ENCODE peak calls at places on chromosomes 13 and 19, in seven cellular contexts. H, Y, S, B, I, K and J are unnamed samples.

GRCh38 chr13:23630349-23631093 is 60.3 kb downstream of the TNFRSF19 start:
- DNase-seq in B (no peak), K (no peak), H (peak), S (peak), Y (no peak), I (no peak), J (no peak)

GRCh38 chr19:38989066-38989605 is 13.6 kb upstream of the FBXO17 start:
- DNase-seq in H (peak), Y (no peak), B (no peak), S (peak), K (no peak), I (peak), J (no peak)

GRCh38 chr19:58409010-58409790 is 751 bp downstream of the ZNF584 start:
- DNase-seq in K (no peak), B (no peak), S (peak), H (no peak), I (peak), Y (no peak), J (no peak)

GRCh38 chr19:28718909-28719308 is 494.0 kb downstream of the UQCRFS1 start:
- DNase-seq in K (no peak), B (no peak), H (no peak), S (no peak), Y (no peak), I (no peak), J (no peak)

GRCh38 chr13:94987869-94988268 is 275.5 kb upstream of the SOX21 start:
- DNase-seq in Y (no peak), H (no peak), S (no peak), I (no peak), K (no peak), B (no peak), J (peak)

GRCh38 chr19:16887353-16888265 is 1.2 kb upstream of the F2RL3 start:
- DNase-seq in I (no peak), Y (no peak), S (no peak), B (no peak), K (no peak), H (no peak), J (no peak)

GRCh38 chr19:49559928-49560327 is 20.4 kb downstream of the NOSIP start:
- DNase-seq in H (no peak), S (no peak), Y (no peak), K (no peak), I (no peak), B (no peak), J (no peak)

GRCh38 chr19:38952395-38953165 is 21.8 kb downstream of the MRPS12 start:
- DNase-seq in Y (no peak), K (no peak), B (no peak), S (no peak), H (no peak), I (peak), J (peak)

GRCh38 chr19:28297036-28297435 is 915.9 kb downstream of the UQCRFS1 start:
- DNase-seq in I (no peak), Y (no peak), B (no peak), H (peak), K (no peak), S (no peak), J (no peak)

GRCh38 chr19:9958451-9958850 is 22.1 kb upstream of the OLFM2 start:
- DNase-seq in K (no peak), I (peak), H (peak), S (no peak), Y (no peak), B (no peak), J (peak)

GRCh38 chr19:42185281-42185680 is 32.2 kb downstream of the DEDD2 start:
- DNase-seq in B (no peak), Y (no peak), I (peak), K (no peak), H (peak), S (no peak), J (no peak)

GRCh38 chr19:49889687-49890348 is 6.9 kb downstream of the IL4I1 start:
- DNase-seq in B (peak), H (peak), S (no peak), Y (peak), I (peak), K (peak), J (peak)

GRCh38 chr19:41298327-41298964 is 11.5 kb upstream of the CCDC97 start:
- DNase-seq in Y (peak), I (peak), S (no peak), B (peak), K (peak), H (peak), J (no peak)

GRCh38 chr19:49520705-49521319 is 7.0 kb upstream of the RCN3 start:
- DNase-seq in B (peak), K (no peak), Y (no peak), I (no peak), H (no peak), S (no peak), J (no peak)

GRCh38 chr19:42254083-42254849 is 662 bp downstream of the ERF start:
- DNase-seq in Y (peak), H (peak), I (peak), B (peak), S (peak), K (peak), J (no peak)

GRCh38 chr19:48452656-48453480 is 2.5 kb upstream of the KCNJ14 start:
- DNase-seq in B (no peak), Y (no peak), S (no peak), K (no peak), I (no peak), H (no peak), J (no peak)

GRCh38 chr13:27962128-27962841 is 6.8 kb downstream of the CDX2 start:
- DNase-seq in B (no peak), Y (no peak), I (no peak), S (no peak), H (no peak), K (no peak), J (no peak)

GRCh38 chr13:40228981-40229380 is 437.5 kb downstream of the FOXO1 start:
- DNase-seq in Y (no peak), K (no peak), I (no peak), H (no peak), S (no peak), B (no peak), J (no peak)

GRCh38 chr19:50221087-50221486 is 17.7 kb downstream of the MYH14 start:
- DNase-seq in I (no peak), K (no peak), B (no peak), S (no peak), Y (no peak), H (no peak), J (no peak)

GRCh38 chr13:30998548-30999140 is 66.2 kb downstream of the TEX26 start:
- DNase-seq in K (no peak), B (no peak), H (peak), S (no peak), Y (no peak), I (peak), J (no peak)

GRCh38 chr13:71759506-71760225 is 107.3 kb downstream of the DACH1 start:
- DNase-seq in H (peak), B (no peak), Y (no peak), S (no peak), K (no peak), I (no peak), J (no peak)

GRCh38 chr13:37074703-37075102 is 15.2 kb upstream of the SUPT20H start:
- DNase-seq in K (no peak), S (no peak), I (peak), B (no peak), Y (no peak), H (peak), J (peak)

GRCh38 chr13:112248406-112248760 is 127.8 kb upstream of the SPACA7 start:
- DNase-seq in B (no peak), S (no peak), H (no peak), I (no peak), Y (no peak), K (no peak), J (no peak)

GRCh38 chr19:8655340-8655709 is 24.9 kb downstream of the NFILZ start:
- DNase-seq in I (no peak), B (no peak), K (no peak), H (no peak), Y (no peak), S (no peak), J (no peak)

GRCh38 chr19:39936020-39936419 is 1.6 kb upstream of the FCGBP start:
- DNase-seq in S (no peak), B (no peak), H (no peak), I (no peak), K (no peak), Y (no peak), J (no peak)

GRCh38 chr19:10672529-10673150 is 18.5 kb downstream of the ILF3 start:
- DNase-seq in K (no peak), Y (no peak), B (no peak), H (no peak), S (no peak), I (peak), J (no peak)

GRCh38 chr13:101139076-101139475 is 277.2 kb downstream of the NALCN start:
- DNase-seq in S (no peak), B (no peak), Y (no peak), I (peak), H (peak), K (no peak), J (no peak)

GRCh38 chr19:10316229-10317044 is 622 bp upstream of the FDX2 start:
- DNase-seq in K (no peak), H (no peak), S (peak), Y (no peak), I (no peak), B (no peak), J (no peak)

GRCh38 chr13:111153977-111154332 is 38.8 kb downstream of the ARHGEF7 start:
- DNase-seq in Y (no peak), I (no peak), S (no peak), K (no peak), B (peak), H (no peak), J (peak)

GRCh38 chr19:17385878-17386611 is 8.0 kb downstream of the CCDC194 start:
- DNase-seq in B (peak), S (peak), K (peak), Y (peak), I (peak), H (peak), J (peak)

GRCh38 chr19:5128932-5129389 is 160.0 kb downstream of the KDM4B start:
- DNase-seq in H (peak), S (peak), K (peak), I (peak), Y (no peak), B (no peak), J (no peak)

GRCh38 chr19:9362905-9363304 is at the start of gene ZNF177:
- DNase-seq in K (peak), H (peak), S (peak), I (peak), B (no peak), Y (no peak), J (no peak)

GRCh38 chr19:55071913-55072312 is 3.8 kb upstream of the EPS8L1 start:
- DNase-seq in S (no peak), Y (no peak), K (no peak), I (no peak), B (no peak), H (no peak), J (no peak)

GRCh38 chr13:99992912-99993311 is 11.3 kb downstream of the ZIC2 start:
- DNase-seq in I (peak), B (no peak), K (no peak), H (peak), S (no peak), Y (no peak), J (peak)

GRCh38 chr13:100675660-100676129 is 1.1 kb upstream of the TMTC4 start:
- DNase-seq in K (no peak), B (no peak), S (no peak), H (no peak), Y (no peak), I (no peak), J (no peak)

GRCh38 chr13:22940736-22941135 is 240.0 kb upstream of the SGCG start:
- DNase-seq in B (no peak), I (no peak), Y (no peak), K (no peak), H (no peak), S (no peak), J (no peak)

GRCh38 chr19:37551123-37551993 is 43.2 kb downstream of the ZNF571 start:
- DNase-seq in H (peak), K (peak), Y (peak), I (peak), B (no peak), S (peak), J (peak)
- H3K4me3 ChIP-seq in H (peak), K (peak), Y (peak), I (peak), B (no peak), S (peak), J (peak)

GRCh38 chr13:97426695-97427094 is 7.3 kb upstream of the RAP2A start:
- DNase-seq in Y (no peak), I (no peak), S (no peak), H (no peak), B (no peak), K (no peak), J (no peak)

GRCh38 chr13:97432232-97432916 is 1.6 kb upstream of the RAP2A start:
- DNase-seq in S (no peak), H (no peak), Y (no peak), I (no peak), K (no peak), B (no peak), J (no peak)

GRCh38 chr13:97430296-97430695 is 3.7 kb upstream of the RAP2A start:
- DNase-seq in S (no peak), Y (no peak), H (no peak), K (no peak), B (no peak), I (no peak), J (no peak)

GRCh38 chr13:97431365-97431764 is 2.6 kb upstream of the RAP2A start:
- DNase-seq in I (no peak), H (no peak), B (no peak), S (no peak), Y (no peak), K (no peak), J (no peak)

DNA sequence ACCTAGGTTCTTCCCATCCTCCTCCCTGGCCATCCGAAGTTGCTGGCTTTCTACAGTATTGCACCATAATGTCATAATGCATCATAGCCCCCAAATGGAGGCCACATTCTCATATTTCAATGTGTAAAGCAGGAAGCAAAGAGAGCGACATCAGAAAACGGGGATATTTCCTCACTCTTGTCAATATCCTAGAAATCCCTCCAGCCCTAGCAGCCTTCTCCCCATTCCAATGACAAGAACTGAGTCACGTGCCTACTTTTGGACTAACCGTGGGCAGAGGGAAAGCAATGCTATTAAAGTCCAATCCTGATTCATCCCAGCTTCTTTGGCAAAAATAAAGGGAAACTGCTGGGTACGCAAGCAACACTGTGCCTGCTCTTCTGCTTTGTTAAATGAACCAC is 4.3 kb upstream of the RAP2A start:
- DNase-seq in Y (peak), H (peak), K (no peak), I (peak), B (peak), S (no peak), J (peak)
- H3K4me3 ChIP-seq in Y (no peak), H (peak), K (no peak), I (no peak), B (no peak), S (no peak), J (no peak)

GRCh38 chr13:63773476-63773875 is 2357.8 kb upstream of the PCDH20 start:
- DNase-seq in I (no peak), K (no peak), H (no peak), Y (no peak), S (no peak), B (no peak), J (no peak)
- H3K4me3 ChIP-seq in I (no peak), K (no peak), H (no peak), Y (no peak), S (no peak), B (no peak), J (no peak)

DNA sequence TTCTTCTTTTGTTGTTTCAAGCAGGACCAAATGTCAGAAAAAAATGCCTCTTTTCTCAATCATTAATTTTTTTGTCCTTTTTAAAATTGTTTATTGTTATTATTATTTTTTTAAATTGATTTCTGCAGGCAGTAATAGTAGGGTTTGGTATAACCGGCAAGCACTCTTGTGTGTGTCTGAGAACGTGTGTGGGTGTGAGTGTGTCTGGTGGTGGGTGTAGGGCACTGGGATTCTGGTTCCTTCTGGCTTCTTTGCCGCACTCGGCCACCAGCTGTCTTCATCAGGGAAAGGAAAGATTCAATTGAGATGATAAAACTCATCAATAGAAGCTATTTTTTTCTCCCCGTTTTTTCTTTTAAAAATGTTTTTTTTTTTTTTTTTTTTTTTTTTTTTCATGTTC is 56.4 kb downstream of the IER2 start:
- DNase-seq in H (no peak), K (no peak), S (no peak), B (no peak), Y (no peak), I (no peak), J (no peak)
- H3K4me3 ChIP-seq in H (no peak), K (no peak), S (no peak), B (no peak), Y (no peak), I (no peak), J (no peak)

GRCh38 chr19:45600340-45600885 is 1.6 kb downstream of the GPR4 start:
- DNase-seq in S (no peak), Y (no peak), B (no peak), I (no peak), K (no peak), H (no peak), J (no peak)
- H3K4me3 ChIP-seq in S (no peak), Y (peak), B (no peak), I (no peak), K (no peak), H (no peak), J (no peak)

GRCh38 chr19:53960187-53960586 is 2.5 kb upstream of the CACNG8 start:
- DNase-seq in I (no peak), B (no peak), K (no peak), S (no peak), Y (no peak), H (no peak), J (no peak)

GRCh38 chr19:53959176-53959757 is 3.5 kb upstream of the CACNG8 start:
- DNase-seq in B (no peak), I (no peak), H (no peak), S (no peak), Y (no peak), K (no peak), J (no peak)

GRCh38 chr19:53962887-53963435 is at the start of gene CACNG8:
- DNase-seq in I (no peak), K (no peak), Y (no peak), H (no peak), S (no peak), B (no peak), J (no peak)

GRCh38 chr19:53960886-53961285 is 1.9 kb upstream of the CACNG8 start:
- DNase-seq in Y (no peak), B (no peak), K (no peak), I (no peak), S (no peak), H (no peak), J (no peak)

GRCh38 chr19:53961523-53962345 is 1.0 kb upstream of the CACNG8 start:
- DNase-seq in K (no peak), S (no peak), H (peak), Y (no peak), I (peak), B (no peak), J (no peak)
- H3K4me3 ChIP-seq in K (no peak), S (no peak), H (peak), Y (no peak), I (peak), B (no peak), J (no peak)

GRCh38 chr13:113367020-113367560 is 3.2 kb upstream of the GRTP1 start:
- DNase-seq in B (no peak), H (no peak), K (no peak), S (no peak), Y (no peak), I (no peak), J (no peak)

GRCh38 chr13:113365551-113365971 is 1.6 kb upstream of the GRTP1 start:
- DNase-seq in I (no peak), H (no peak), S (no peak), Y (no peak), B (no peak), K (no peak), J (no peak)

GRCh38 chr13:113364371-113364932 is 522 bp upstream of the GRTP1 start:
- DNase-seq in S (peak), B (no peak), I (no peak), Y (no peak), K (no peak), H (no peak), J (no peak)

GRCh38 chr13:113366031-113366588 is 2.2 kb upstream of the GRTP1 start:
- DNase-seq in K (no peak), Y (no peak), B (no peak), S (peak), I (no peak), H (no peak), J (no peak)

DNA sequence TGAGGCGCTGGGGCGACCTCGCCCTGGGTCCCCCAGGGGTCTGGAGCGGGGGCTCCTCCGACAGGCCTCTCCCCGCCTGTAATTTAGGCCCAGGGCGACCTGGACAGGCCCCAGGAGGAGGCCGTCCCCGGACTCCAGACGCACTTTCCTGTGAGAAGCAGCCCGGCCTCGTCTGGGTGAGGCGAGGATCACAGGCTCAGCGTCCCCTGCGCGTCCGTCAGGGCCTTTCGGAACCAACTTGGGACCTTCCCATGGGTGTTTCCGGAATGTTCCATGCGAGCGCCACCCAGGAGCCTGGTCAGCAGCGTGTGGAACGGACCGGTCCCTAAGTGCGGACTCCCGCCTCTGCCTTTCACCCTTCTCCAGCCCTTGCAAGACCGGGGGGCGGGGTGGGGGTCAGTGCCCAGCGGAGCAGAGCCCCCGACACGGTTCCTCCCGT is 1.0 kb upstream of the GRTP1 start:
- DNase-seq in K (no peak), I (no peak), H (no peak), Y (no peak), B (no peak), S (peak), J (no peak)
- H3K4me3 ChIP-seq in K (no peak), I (no peak), H (peak), Y (peak), B (peak), S (no peak), J (no peak)